ENCODE peak calls at places on chromosomes 12 and 14, in ten cellular contexts. U, F, Y, G, T, D, H, L, M and Q are unnamed samples.

GRCh38 chr14:65991124-65991523 is 495.0 kb upstream of the CCDC196 start:
- DNase-seq in H (no peak), M (no peak), Y (no peak), D (no peak), T (no peak), L (no peak), F (no peak), U (no peak), G (no peak), Q (no peak)

GRCh38 chr12:105567061-105567460 is 236.6 kb downstream of the C12orf75 start:
- DNase-seq in D (no peak), G (no peak), M (no peak), U (no peak), Y (no peak), F (no peak), L (no peak), H (no peak), T (no peak), Q (no peak)

GRCh38 chr12:89309452-89309802 is 42.9 kb downstream of the DUSP6 start:
- DNase-seq in U (no peak), M (no peak), T (no peak), G (no peak), Y (no peak), H (no peak), D (no peak), L (no peak), F (no peak), Q (no peak)

GRCh38 chr12:102484732-102485069 is 4.3 kb upstream of the IGF1 start:
- DNase-seq in D (no peak), T (no peak), M (no peak), U (no peak), F (no peak), Y (no peak), H (no peak), L (no peak), G (no peak), Q (no peak)

GRCh38 chr12:6370576-6370935 is 4.8 kb downstream of the SCNN1A start:
- DNase-seq in L (no peak), F (no peak), U (no peak), M (peak; percentile 45), G (no peak), Y (no peak), T (no peak), D (no peak), H (no peak), Q (no peak)

GRCh38 chr14:34498684-34499412 is 36.8 kb upstream of the SPTSSA start:
- DNase-seq in M (no peak), H (peak; percentile 38), Y (no peak), T (peak; percentile 39), L (no peak), U (peak; percentile 22), D (no peak), F (peak; percentile 6), G (no peak), Q (no peak)

GRCh38 chr14:37610945-37611523 is 15.6 kb downstream of the TTC6 start:
- DNase-seq in G (no peak), Y (no peak), T (no peak), H (no peak), U (no peak), F (no peak), L (no peak), D (no peak), M (no peak), Q (no peak)

GRCh38 chr12:124184456-124184855 is 110.4 kb upstream of the RFLNA start:
- DNase-seq in M (peak; percentile 16), Y (no peak), D (no peak), F (no peak), T (no peak), G (no peak), U (no peak), H (no peak), L (no peak), Q (no peak)

GRCh38 chr12:52506858-52507715 is 13.1 kb downstream of the KRT5 start:
- DNase-seq in M (no peak), G (no peak), L (no peak), D (no peak), Y (peak; percentile 54), U (peak; percentile 65), F (peak; percentile 24), T (no peak), H (peak; percentile 22), Q (no peak)

GRCh38 chr12:47394070-47394469 is 311.8 kb downstream of the RPAP3 start:
- DNase-seq in G (no peak), T (no peak), U (no peak), D (no peak), M (no peak), F (no peak), H (no peak), L (no peak), Y (no peak), Q (no peak)

GRCh38 chr12:131101703-131102492 is 148.2 kb downstream of the ADGRD1 start:
- DNase-seq in H (no peak), D (no peak), U (no peak), L (no peak), M (peak; percentile 43), G (peak; percentile 6), Y (no peak), F (no peak), T (no peak), Q (no peak)

GRCh38 chr12:49872381-49872780 is 29.5 kb upstream of the BCDIN3D start:
- DNase-seq in L (no peak), U (no peak), H (no peak), D (no peak), M (peak; percentile 32), Y (no peak), G (no peak), T (no peak), F (no peak), Q (no peak)

GRCh38 chr12:1629338-1630080 is 478 bp downstream of the WNT5B start:
- DNase-seq in D (no peak), G (no peak), L (no peak), T (no peak), F (no peak), H (peak; percentile 42), Y (no peak), U (no peak), M (no peak), Q (no peak)

GRCh38 chr12:88185988-88186387 is 43.9 kb downstream of the TMTC3 start:
- DNase-seq in M (no peak), T (peak; percentile 53), G (no peak), D (no peak), H (no peak), Y (no peak), U (peak; percentile 83), F (peak; percentile 40), L (no peak), Q (peak; percentile 76)

GRCh38 chr12:121033625-121034349 is 5.3 kb downstream of the OASL start:
- DNase-seq in T (peak; percentile 78), U (no peak), M (no peak), H (no peak), Y (no peak), G (no peak), F (no peak), L (no peak), D (no peak), Q (peak; percentile 80)

GRCh38 chr12:77001181-77001758 is 64.1 kb downstream of the E2F7 start:
- DNase-seq in M (peak; percentile 58), H (no peak), U (no peak), Y (no peak), L (no peak), F (no peak), T (no peak), D (no peak), G (no peak), Q (no peak)

GRCh38 chr12:68501226-68501625 is 109.5 kb upstream of the RAP1B start:
- DNase-seq in T (no peak), H (no peak), L (no peak), D (no peak), M (no peak), Y (no peak), G (no peak), F (no peak), U (no peak), Q (no peak)
- H3K27ac ChIP-seq in T (no peak overlapping the region), H (no peak overlapping the region), L (no peak overlapping the region), D (no peak overlapping the region), M (no peak overlapping the region), Y (no peak overlapping the region), G (no peak overlapping the region), F (no peak overlapping the region), U (no peak overlapping the region), Q (no peak overlapping the region)

GRCh38 chr12:13125996-13126395 is 22.5 kb upstream of the GSG1 start:
- DNase-seq in H (no peak), D (no peak), L (no peak), U (no peak), G (no peak), T (no peak), Y (no peak), F (no peak), M (no peak), Q (no peak)
- H3K27ac ChIP-seq in H (no peak overlapping the region), D (peak overlapping the region; percentile 31), L (no peak overlapping the region), U (no peak overlapping the region), G (no peak overlapping the region), T (no peak overlapping the region), Y (no peak overlapping the region), F (peak overlapping the region; percentile 43), M (no peak overlapping the region), Q (no peak overlapping the region)

DNA sequence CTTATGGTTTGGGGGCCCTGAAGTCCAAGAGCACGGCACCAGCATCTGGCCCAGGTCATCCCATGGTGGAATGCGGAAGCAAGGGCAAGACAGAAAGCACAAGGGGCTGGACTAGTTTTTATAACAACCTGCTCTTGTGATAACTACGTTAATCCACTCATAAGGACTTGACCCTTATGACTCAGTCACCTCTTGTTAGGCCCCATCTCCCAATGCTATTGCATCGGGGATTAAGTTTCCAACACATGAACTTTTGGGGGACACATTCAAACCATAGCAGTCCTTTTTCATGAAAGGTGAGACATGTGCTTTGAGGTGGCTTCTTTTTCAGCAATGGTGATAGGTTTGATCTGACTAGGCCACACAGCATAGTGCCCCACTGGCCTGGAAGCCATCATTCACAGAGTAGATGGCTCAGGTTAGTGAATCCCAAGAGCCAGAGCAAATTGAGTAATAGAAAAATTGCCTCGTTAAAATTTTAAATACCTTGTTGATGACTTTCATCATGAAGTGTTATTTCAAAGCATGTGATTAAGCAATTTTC is 12.1 kb downstream of the FRMD6 start:
- DNase-seq in T (no peak), F (no peak), U (no peak), Y (no peak), M (no peak), L (no peak), D (no peak), H (no peak), G (no peak), Q (no peak)
- H3K27ac ChIP-seq in T (no peak overlapping the region), F (no peak overlapping the region), U (no peak overlapping the region), Y (no peak overlapping the region), M (no peak overlapping the region), L (no peak overlapping the region), D (no peak overlapping the region), H (no peak overlapping the region), G (no peak overlapping the region), Q (peak overlapping the region; percentile 19)

GRCh38 chr14:32940066-32940651 is 1.5 kb downstream of the NPAS3 start:
- DNase-seq in G (no peak), T (no peak), M (no peak), D (no peak), H (no peak), F (peak; percentile 37), Y (no peak), U (no peak), L (no peak), Q (no peak)
- H3K27ac ChIP-seq in G (peak overlapping the region; percentile 69), T (no peak overlapping the region), M (peak overlapping the region; percentile 86), D (no peak overlapping the region), H (no peak overlapping the region), F (peak overlapping the region; percentile 36), Y (no peak overlapping the region), U (no peak overlapping the region), L (peak overlapping the region; percentile 83), Q (no peak overlapping the region)

GRCh38 chr12:113207621-113208040 is 13.6 kb upstream of the TPCN1 start:
- DNase-seq in M (no peak), T (no peak), D (no peak), U (no peak), L (no peak), H (peak; percentile 63), F (no peak), G (no peak), Y (no peak), Q (no peak)
- H3K27ac ChIP-seq in M (peak overlapping the region; percentile 86), T (no peak overlapping the region), D (no peak overlapping the region), U (no peak overlapping the region), L (peak overlapping the region; percentile 72), H (peak overlapping the region; percentile 80), F (no peak overlapping the region), G (no peak overlapping the region), Y (peak overlapping the region; percentile 97), Q (no peak overlapping the region)